ENCODE peak calls at places on chromosomes 12 and 14, in six cellular contexts. L is COR-L47; K is activated naive CD4-positive, alpha-beta T cell treated with anti-CD3 and anti-CD28 coated beads for 36 hours; I is KBM-7; D is NCI-H1105; Z is RKO. Q is an unnamed sample.

GRCh38 chr14:34137001-34137400 is 186.1 kb upstream of the EGLN3 start:
- DNase-seq in L (peak; percentile 60), K (no peak), I (no peak), D (peak; percentile 9), Z (no peak), Q (no peak)

GRCh38 chr12:50149311-50149710 is 17.9 kb downstream of the CERS5 start:
- DNase-seq in L (no peak), K (no peak), I (no peak), D (no peak), Z (no peak), Q (no peak)

GRCh38 chr14:81302613-81303012 is 81.9 kb upstream of the GTF2A1 start:
- DNase-seq in L (peak; percentile 36), K (no peak), I (no peak), D (peak; percentile 8), Z (no peak), Q (no peak)

GRCh38 chr12:113005759-113006158 is 27.4 kb downstream of the OAS2 start:
- DNase-seq in L (no peak), K (no peak), I (no peak), D (no peak), Z (no peak), Q (no peak)

GRCh38 chr14:73283592-73284379 is 46.5 kb downstream of the PAPLN start:
- DNase-seq in L (no peak), K (no peak), I (no peak), D (no peak), Z (no peak), Q (no peak)

GRCh38 chr12:93567174-93567573 is 5.3 kb upstream of the SOCS2 start:
- DNase-seq in L (no peak), K (no peak), I (no peak), D (no peak), Z (no peak), Q (no peak)

GRCh38 chr12:107319536-107320030 is 226.2 kb upstream of the CRY1 start:
- DNase-seq in L (peak; percentile 23), K (no peak), I (peak; percentile 28), D (no peak), Z (no peak), Q (peak; percentile 30)

GRCh38 chr12:89695100-89695499 is 13.5 kb downstream of the ATP2B1 start:
- DNase-seq in L (no peak), K (no peak), I (no peak), D (no peak), Z (peak; percentile 11), Q (no peak)

GRCh38 chr12:101832030-101832429 is 1.3 kb upstream of the GNPTAB start:
- DNase-seq in L (no peak), K (no peak), I (no peak), D (no peak), Z (no peak), Q (no peak)

GRCh38 chr14:55802986-55803431 is 223.0 kb downstream of the KTN1 start:
- DNase-seq in L (no peak), K (peak; percentile 35), I (no peak), D (no peak), Z (peak; percentile 82), Q (peak; percentile 37)

GRCh38 chr12:53676715-53677611 is 1.1 kb upstream of the ATP5MC2 start:
- DNase-seq in L (no peak), K (peak; percentile 41), I (no peak), D (no peak), Z (no peak), Q (peak; percentile 31)

GRCh38 chr12:45434094-45434493 is 218.2 kb downstream of the ANO6 start:
- DNase-seq in L (no peak), K (no peak), I (no peak), D (no peak), Z (no peak), Q (no peak)

GRCh38 chr12:121245951-121246350 is 36.0 kb downstream of the P2RX4 start:
- DNase-seq in L (no peak), K (no peak), I (no peak), D (no peak), Z (no peak), Q (no peak)

GRCh38 chr12:57159341-57159740 is 11.9 kb upstream of the LRP1-AS start:
- DNase-seq in L (no peak), K (no peak), I (no peak), D (no peak), Z (no peak), Q (no peak)

GRCh38 chr12:569803-570236 is 93.4 kb downstream of the NINJ2 start:
- DNase-seq in L (peak; percentile 65), K (peak; percentile 91), I (peak; percentile 79), D (peak; percentile 84), Z (peak; percentile 85), Q (peak; percentile 92)

GRCh38 chr12:92144045-92144630 is 1.5 kb downstream of the BTG1 start:
- DNase-seq in L (peak; percentile 68), K (peak; percentile 85), I (peak; percentile 87), D (peak; percentile 88), Z (peak; percentile 93), Q (peak; percentile 83)

GRCh38 chr12:88982694-88983093 is 369.6 kb downstream of the DUSP6 start:
- DNase-seq in L (no peak), K (no peak), I (no peak), D (no peak), Z (no peak), Q (no peak)

GRCh38 chr14:68631691-68632590 is 160.9 kb downstream of the ZFP36L1 start:
- DNase-seq in L (no peak), K (no peak), I (no peak), D (no peak), Z (no peak), Q (no peak)

GRCh38 chr14:58607571-58608317 is 30.0 kb upstream of the DACT1 start:
- DNase-seq in L (no peak), K (no peak), I (no peak), D (no peak), Z (peak; percentile 45), Q (no peak)

GRCh38 chr12:18139989-18140596 is 50.1 kb upstream of the RERGL start:
- DNase-seq in L (peak; percentile 2), K (no peak), I (peak; percentile 58), D (peak; percentile 38), Z (peak; percentile 51), Q (no peak)

GRCh38 chr12:47791874-47792273 is 18.8 kb downstream of the SLC48A1 start:
- DNase-seq in L (no peak), K (no peak), I (no peak), D (no peak), Z (no peak), Q (no peak)

GRCh38 chr12:67969134-67969782 is 20.0 kb upstream of the IFNG-AS1 start:
- DNase-seq in L (no peak), K (no peak), I (no peak), D (no peak), Z (no peak), Q (no peak)

GRCh38 chr12:6927999-6928702 is 392 bp downstream of the ATN1 start:
- DNase-seq in L (no peak), K (no peak), I (no peak), D (no peak), Z (no peak), Q (no peak)

GRCh38 chr14:33315217-33315616 is 376.5 kb downstream of the NPAS3 start:
- DNase-seq in L (no peak), K (no peak), I (no peak), D (no peak), Z (no peak), Q (no peak)

GRCh38 chr12:70556179-70556869 is 80.9 kb downstream of the PTPRB start:
- DNase-seq in L (no peak), K (no peak), I (no peak), D (no peak), Z (no peak), Q (no peak)

GRCh38 chr12:62468394-62468793 is 1.8 kb downstream of the MON2 start:
- DNase-seq in L (no peak), K (no peak), I (no peak), D (no peak), Z (peak; percentile 23), Q (no peak)

GRCh38 chr12:121465921-121466799 is 66.2 kb downstream of the RNF34 start:
- DNase-seq in L (no peak), K (peak; percentile 34), I (peak; percentile 70), D (no peak), Z (peak; percentile 13), Q (peak; percentile 51)